ENCODE peak calls at places on chromosomes 4 and X, in eight cellular contexts. O, V, T, Q, K, P, N and B are unnamed samples.

GRCh38 chr4:111811661-111812060 is 333.6 kb upstream of the FAM241A start:
- DNase-seq in O (no peak), V (no peak), T (no peak), Q (no peak), K (no peak), P (no peak), N (no peak), B (no peak)

GRCh38 chrX:13418126-13419091 is 98.6 kb upstream of the ATXN3L start:
- DNase-seq in O (no peak), V (no peak), T (no peak), Q (no peak), K (no peak), P (no peak), N (no peak), B (no peak)

GRCh38 chr4:73967891-73968290 is 13.9 kb downstream of the PF4 start:
- DNase-seq in O (no peak), V (no peak), T (no peak), Q (no peak), K (no peak), P (no peak), N (no peak), B (no peak)

GRCh38 chr4:153166971-153167501 is 37.2 kb upstream of the TRIM2 start:
- DNase-seq in O (no peak), V (no peak), T (no peak), Q (no peak), K (peak; percentile 17), P (no peak), N (no peak), B (no peak)

GRCh38 chrX:119190251-119190651 is 45.8 kb upstream of the PGRMC1 start:
- DNase-seq in O (no peak), V (no peak), T (no peak), Q (no peak), K (no peak), P (no peak), N (no peak), B (no peak)

GRCh38 chr4:132839070-132839469 is 310.0 kb upstream of the PCDH10 start:
- DNase-seq in O (no peak), V (no peak), T (no peak), Q (no peak), K (no peak), P (no peak), N (no peak), B (no peak)

GRCh38 chr4:34974313-34974680 is 1270.0 kb downstream of the ARAP2 start:
- DNase-seq in O (no peak), V (no peak), T (no peak), Q (no peak), K (no peak), P (no peak), N (no peak), B (no peak)

GRCh38 chr4:165027762-165028402 is 3.9 kb upstream of the TRIM60 start:
- DNase-seq in O (no peak), V (no peak), T (no peak), Q (no peak), K (no peak), P (no peak), N (no peak), B (no peak)

GRCh38 chr4:152983774-152984411 is 47.8 kb downstream of the FHDC1 start:
- DNase-seq in O (no peak), V (no peak), T (no peak), Q (no peak), K (no peak), P (no peak), N (no peak), B (no peak)

GRCh38 chr4:118215826-118216225 is 137.0 kb downstream of the PRSS12 start:
- DNase-seq in O (no peak), V (no peak), T (no peak), Q (no peak), K (no peak), P (no peak), N (no peak), B (no peak)

GRCh38 chr4:34181311-34181808 is 2063.0 kb downstream of the ARAP2 start:
- DNase-seq in O (no peak), V (no peak), T (no peak), Q (no peak), K (no peak), P (no peak), N (no peak), B (no peak)

GRCh38 chrX:18368402-18368801 is 13.9 kb upstream of the SCML2 start:
- DNase-seq in O (no peak), V (no peak), T (no peak), Q (no peak), K (no peak), P (no peak), N (no peak), B (no peak)

GRCh38 chr4:152115794-152116193 is 355.0 kb upstream of the GATB start:
- DNase-seq in O (no peak), V (no peak), T (peak; percentile 34), Q (no peak), K (no peak), P (no peak), N (no peak), B (peak; percentile 22)

GRCh38 chr4:93199492-93199891 is 629.1 kb upstream of the ATOH1 start:
- DNase-seq in O (no peak), V (no peak), T (no peak), Q (no peak), K (no peak), P (no peak), N (no peak), B (peak; percentile 52)

GRCh38 chrX:111680988-111681779 is at the start of gene ALG13:
- DNase-seq in O (peak; percentile 90), V (peak; percentile 66), T (peak; percentile 83), Q (peak; percentile 66), K (peak; percentile 58), P (peak; percentile 84), N (peak; percentile 74), B (peak; percentile 75)

GRCh38 chr4:845233-845835 is 19.4 kb upstream of the CPLX1 start:
- DNase-seq in O (no peak), V (no peak), T (no peak), Q (no peak), K (no peak), P (no peak), N (no peak), B (no peak)

GRCh38 chrX:136457303-136457917 is 30.3 kb upstream of the BRS3 start:
- DNase-seq in O (no peak), V (no peak), T (no peak), Q (no peak), K (no peak), P (no peak), N (no peak), B (no peak)

GRCh38 chrX:73855546-73855945 is 292.5 kb downstream of the CHIC1 start:
- DNase-seq in O (peak; percentile 81), V (peak; percentile 2), T (peak; percentile 34), Q (peak; percentile 47), K (peak; percentile 3), P (peak; percentile 50), N (peak; percentile 62), B (peak; percentile 45)

GRCh38 chrX:136909119-136909705 is 28.7 kb upstream of the RBMX start:
- DNase-seq in O (peak; percentile 77), V (peak; percentile 43), T (peak; percentile 73), Q (peak; percentile 30), K (peak; percentile 45), P (peak; percentile 70), N (peak; percentile 61), B (no peak)

GRCh38 chrX:19017271-19017670 is 33.4 kb upstream of the PHKA2 start:
- DNase-seq in O (no peak), V (no peak), T (no peak), Q (no peak), K (no peak), P (no peak), N (no peak), B (no peak)

GRCh38 chrX:55033429-55033828 is 2.7 kb upstream of the ALAS2 start:
- DNase-seq in O (no peak), V (no peak), T (no peak), Q (no peak), K (no peak), P (no peak), N (no peak), B (no peak)

GRCh38 chr4:172962564-172963353 is 205.9 kb upstream of the GALNT7 start:
- DNase-seq in O (peak; percentile 62), V (no peak), T (no peak), Q (peak; percentile 15), K (no peak), P (no peak), N (no peak), B (no peak)

GRCh38 chr4:37604464-37604863 is 81.7 kb downstream of the RELL1 start:
- DNase-seq in O (no peak), V (no peak), T (no peak), Q (no peak), K (no peak), P (no peak), N (no peak), B (no peak)